ENCODE peak calls at places on chromosomes 7 and 10, in nine cellular contexts. V, S, J, T, O, N, U, F and E are unnamed samples.

GRCh38 chr10:71719464-71720303 is at the start of gene C10orf105:
- DNase-seq in V (no peak), S (no peak), J (no peak), T (no peak), O (no peak), N (peak; percentile 42), U (no peak), F (no peak), E (no peak)

GRCh38 chr7:122219253-122219865 is 75.3 kb upstream of the AASS start:
- DNase-seq in V (no peak), S (peak; percentile 10), J (peak; percentile 19), T (peak; percentile 39), O (peak; percentile 23), N (no peak), U (no peak), F (no peak), E (no peak)

GRCh38 chr7:155214328-155214986 is 83.2 kb upstream of the INSIG1 start:
- DNase-seq in V (no peak), S (no peak), J (no peak), T (peak; percentile 18), O (no peak), N (no peak), U (no peak), F (no peak), E (no peak)

GRCh38 chr10:102227050-102227449 is 951 bp downstream of the ELOVL3 start:
- DNase-seq in V (no peak), S (no peak), J (no peak), T (peak; percentile 82), O (no peak), N (no peak), U (peak; percentile 67), F (no peak), E (no peak)

GRCh38 chr10:62268027-62268398 is 631 bp downstream of the RTKN2 start:
- DNase-seq in V (no peak), S (no peak), J (no peak), T (no peak), O (peak; percentile 14), N (peak; percentile 37), U (peak; percentile 38), F (no peak), E (peak; percentile 27)

GRCh38 chr7:67743501-67743900 is 746.9 kb downstream of the TYW1 start:
- DNase-seq in V (no peak), S (no peak), J (no peak), T (no peak), O (no peak), N (no peak), U (no peak), F (no peak), E (no peak)

GRCh38 chr7:19470031-19470430 is 238.8 kb downstream of the POLR1F start:
- DNase-seq in V (no peak), S (no peak), J (no peak), T (no peak), O (no peak), N (no peak), U (no peak), F (no peak), E (no peak)

GRCh38 chr7:147153571-147153970 is 1037.0 kb downstream of the CNTNAP2 start:
- DNase-seq in V (no peak), S (no peak), J (no peak), T (no peak), O (no peak), N (no peak), U (no peak), F (no peak), E (no peak)

GRCh38 chr10:649798-650690 is 39.4 kb downstream of the DIP2C start:
- DNase-seq in V (peak; percentile 44), S (peak; percentile 83), J (no peak), T (no peak), O (no peak), N (no peak), U (no peak), F (no peak), E (no peak)

GRCh38 chr7:159370-160270 is 32.8 kb upstream of the FAM20C start:
- DNase-seq in V (no peak), S (no peak), J (no peak), T (no peak), O (no peak), N (no peak), U (peak; percentile 32), F (no peak), E (no peak)

GRCh38 chr7:26298432-26299058 is 6.9 kb downstream of the SNX10 start:
- DNase-seq in V (no peak), S (no peak), J (no peak), T (no peak), O (no peak), N (no peak), U (no peak), F (no peak), E (no peak)

GRCh38 chr7:79420464-79420863 is 33.0 kb downstream of the MAGI2 start:
- DNase-seq in V (peak; percentile 86), S (peak; percentile 81), J (no peak), T (peak; percentile 62), O (no peak), N (no peak), U (no peak), F (peak; percentile 81), E (no peak)

GRCh38 chr7:18455644-18456043 is 39.9 kb upstream of the HDAC9 start:
- DNase-seq in V (no peak), S (no peak), J (no peak), T (no peak), O (no peak), N (no peak), U (no peak), F (no peak), E (no peak)

GRCh38 chr10:58666024-58666423 is 153.4 kb downstream of the BICC1 start:
- DNase-seq in V (no peak), S (no peak), J (peak; percentile 50), T (peak; percentile 48), O (no peak), N (no peak), U (no peak), F (no peak), E (no peak)

GRCh38 chr10:44937201-44938005 is 22.2 kb upstream of the RASSF4 start:
- DNase-seq in V (no peak), S (no peak), J (no peak), T (no peak), O (no peak), N (no peak), U (no peak), F (no peak), E (no peak)

GRCh38 chr10:66322261-66322660 is 603.6 kb upstream of the LRRTM3 start:
- DNase-seq in V (no peak), S (no peak), J (no peak), T (peak; percentile 5), O (no peak), N (no peak), U (no peak), F (no peak), E (no peak)

GRCh38 chr10:11446133-11446532 is 165.3 kb downstream of the USP6NL start:
- DNase-seq in V (no peak), S (no peak), J (no peak), T (no peak), O (no peak), N (no peak), U (no peak), F (no peak), E (no peak)

GRCh38 chr10:73819513-73820093 is 8.2 kb upstream of the NDST2 start:
- DNase-seq in V (no peak), S (no peak), J (no peak), T (peak; percentile 43), O (no peak), N (peak; percentile 31), U (peak; percentile 88), F (no peak), E (peak; percentile 55)

DNA sequence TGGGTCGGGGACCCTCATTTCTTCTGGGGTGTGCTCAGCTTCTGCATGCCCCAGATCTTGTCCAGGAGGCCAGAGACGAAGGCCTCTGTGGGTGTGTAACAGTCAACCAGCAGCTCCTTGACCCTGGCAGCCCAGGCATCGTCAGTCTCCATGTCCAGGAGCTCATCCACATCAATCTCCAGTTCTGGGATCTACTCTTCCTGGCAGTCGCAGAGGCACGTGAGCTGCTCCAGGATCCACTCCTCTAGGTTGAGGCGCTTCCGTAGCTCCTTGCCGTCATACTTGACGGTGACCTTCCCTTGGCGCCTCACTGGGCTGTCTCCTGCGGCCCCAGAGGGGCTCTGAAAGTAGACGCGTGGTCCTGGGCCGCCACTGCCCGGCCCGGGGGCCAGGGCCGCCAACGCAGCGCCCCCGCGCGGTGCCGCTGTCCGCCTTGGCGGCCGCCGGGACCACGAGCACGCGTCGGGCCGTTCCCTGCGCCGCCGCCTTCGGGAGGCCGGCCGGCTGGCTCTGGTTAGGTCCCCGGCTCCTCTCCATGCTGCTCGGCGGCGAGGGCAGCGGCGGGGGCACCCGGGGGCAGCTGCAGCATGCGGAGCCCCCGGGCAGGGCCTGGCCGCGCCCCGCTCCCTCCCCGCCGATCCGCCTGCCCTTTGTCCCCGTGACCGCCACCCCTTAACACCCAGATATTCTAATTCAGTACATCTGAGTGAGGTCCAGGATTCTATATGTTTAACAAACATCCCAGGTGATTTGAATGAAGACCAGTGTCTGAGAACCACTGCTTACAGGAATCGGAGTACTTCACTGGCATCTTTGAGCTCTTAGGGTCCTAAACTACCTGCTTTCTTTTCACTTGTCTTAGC is 170.5 kb downstream of the SEPTIN7 start:
- DNase-seq in V (no peak), S (peak; percentile 19), J (no peak), T (no peak), O (no peak), N (no peak), U (no peak), F (no peak), E (no peak)
- TF ChIP-seq CTCF in V (no peak), S (peak; percentile 50), J (peak; percentile 6), T (no peak), O (no peak), N (no peak), U (peak; percentile 18), F (no peak), E (no peak)

GRCh38 chr10:113616244-113617074 is 47.4 kb downstream of the NRAP start:
- DNase-seq in V (no peak), S (peak; percentile 27), J (no peak), T (peak; percentile 13), O (peak; percentile 36), N (peak; percentile 23), U (no peak), F (no peak), E (no peak)
- TF ChIP-seq CTCF in V (peak; percentile 55), S (peak; percentile 44), J (peak; percentile 30), T (peak; percentile 36), O (peak; percentile 60), N (peak; percentile 64), U (peak; percentile 18), F (peak; percentile 25), E (peak; percentile 48)

DNA sequence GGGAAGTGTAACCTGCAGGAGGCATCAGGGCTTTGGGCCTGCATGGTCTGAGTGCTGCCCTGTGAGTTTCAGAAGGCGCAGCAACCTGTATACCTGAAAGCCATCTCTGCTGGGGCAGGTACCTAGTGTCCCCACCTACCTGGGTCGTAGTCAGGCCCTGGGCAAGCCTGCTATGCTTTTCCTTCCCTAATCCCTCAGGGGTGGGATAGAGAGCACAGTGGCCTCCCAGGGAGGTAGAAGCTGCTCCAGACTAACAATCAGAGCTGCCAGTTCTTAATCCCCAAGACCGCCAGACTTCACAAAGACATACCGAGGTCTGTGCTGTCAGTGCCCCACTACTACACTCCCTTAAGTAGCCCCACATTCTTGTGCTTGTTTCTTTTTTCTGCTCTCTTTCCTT is 52.0 kb downstream of the PTEN start:
- DNase-seq in V (no peak), S (no peak), J (no peak), T (no peak), O (no peak), N (no peak), U (no peak), F (no peak), E (no peak)
- TF ChIP-seq CTCF in V (no peak), S (no peak), J (no peak), T (no peak), O (no peak), N (no peak), U (no peak), F (no peak), E (no peak)

GRCh38 chr7:158413962-158414961 is 173.4 kb downstream of the PTPRN2 start:
- DNase-seq in V (no peak), S (peak; percentile 21), J (no peak), T (peak; percentile 83), O (peak; percentile 27), N (no peak), U (no peak), F (no peak), E (no peak)
- TF ChIP-seq CTCF in V (no peak), S (no peak), J (no peak), T (no peak), O (no peak), N (no peak), U (no peak), F (no peak), E (peak; percentile 29)